ENCODE peak calls at places on chromosomes 5 and 9, in seven cellular contexts. M, X, S, P, R, F and L are unnamed samples.
A peak's percentile ranks its signal among the peaks of the same experiment; 100 is the strongest.

GRCh38 chr9:10062629-10063395 is 550.0 kb downstream of the PTPRD start:
- DNase-seq in M (no peak), X (peak; percentile 7), S (peak; percentile 53), P (no peak), R (no peak), F (peak; percentile 47), L (peak; percentile 24)

GRCh38 chr5:67774153-67774552 is 441.4 kb upstream of the PIK3R1 start:
- DNase-seq in M (no peak), X (no peak), S (peak; percentile 48), P (no peak), R (no peak), F (no peak), L (no peak)

GRCh38 chr9:110370316-110370715 is 32.7 kb upstream of the TXNDC8 start:
- DNase-seq in M (peak; percentile 37), X (peak; percentile 49), S (peak; percentile 61), P (peak; percentile 15), R (no peak), F (no peak), L (no peak)

GRCh38 chr5:136123236-136123768 is 9.3 kb upstream of the SMAD5 start:
- DNase-seq in M (no peak), X (peak; percentile 90), S (peak; percentile 97), P (no peak), R (no peak), F (no peak), L (peak; percentile 72)

GRCh38 chr9:133528887-133529262 is 4.1 kb upstream of the MYMK start:
- DNase-seq in M (no peak), X (no peak), S (no peak), P (no peak), R (no peak), F (no peak), L (no peak)

GRCh38 chr5:14668247-14668646 is 3.7 kb downstream of the OTULIN start:
- DNase-seq in M (no peak), X (no peak), S (no peak), P (no peak), R (no peak), F (no peak), L (no peak)

GRCh38 chr5:125398466-125398865 is 652.0 kb upstream of the ZNF608 start:
- DNase-seq in M (no peak), X (no peak), S (no peak), P (no peak), R (no peak), F (no peak), L (no peak)

GRCh38 chr9:134346151-134346550 is 19.9 kb downstream of the RXRA start:
- DNase-seq in M (no peak), X (no peak), S (no peak), P (no peak), R (no peak), F (no peak), L (no peak)

GRCh38 chr9:85960688-85961093 is 19.7 kb downstream of the NAA35 start:
- DNase-seq in M (peak; percentile 76), X (no peak), S (no peak), P (no peak), R (no peak), F (peak; percentile 21), L (peak; percentile 26)

GRCh38 chr5:135689506-135689905 is 110.7 kb upstream of the CXCL14 start:
- DNase-seq in M (no peak), X (no peak), S (no peak), P (no peak), R (no peak), F (no peak), L (no peak)

GRCh38 chr5:100780376-100780870 is 122.7 kb downstream of the ST8SIA4 start:
- DNase-seq in M (no peak), X (no peak), S (no peak), P (no peak), R (no peak), F (no peak), L (no peak)

GRCh38 chr5:53031695-53032096 is 42.5 kb downstream of the ITGA2 start:
- DNase-seq in M (peak; percentile 28), X (peak; percentile 55), S (peak; percentile 96), P (no peak), R (no peak), F (peak; percentile 88), L (no peak)

GRCh38 chr5:133460172-133460758 is 152.1 kb downstream of the FSTL4 start:
- DNase-seq in M (peak; percentile 44), X (peak; percentile 27), S (peak; percentile 20), P (no peak), R (peak; percentile 75), F (no peak), L (no peak)

GRCh38 chr9:72363908-72364678 is 915 bp downstream of the ZFAND5 start:
- DNase-seq in M (peak; percentile 58), X (peak; percentile 35), S (peak; percentile 53), P (no peak), R (peak; percentile 72), F (peak; percentile 73), L (peak; percentile 64)

GRCh38 chr5:37838933-37839341 is 904 bp downstream of the GDNF start:
- DNase-seq in M (peak; percentile 31), X (no peak), S (no peak), P (no peak), R (peak; percentile 27), F (no peak), L (peak; percentile 17)
- TF ChIP-seq EZH2 in M (no peak), X (no peak), S (no peak), P (no peak), R (no peak), F (peak; percentile 85), L (no peak)

DNA sequence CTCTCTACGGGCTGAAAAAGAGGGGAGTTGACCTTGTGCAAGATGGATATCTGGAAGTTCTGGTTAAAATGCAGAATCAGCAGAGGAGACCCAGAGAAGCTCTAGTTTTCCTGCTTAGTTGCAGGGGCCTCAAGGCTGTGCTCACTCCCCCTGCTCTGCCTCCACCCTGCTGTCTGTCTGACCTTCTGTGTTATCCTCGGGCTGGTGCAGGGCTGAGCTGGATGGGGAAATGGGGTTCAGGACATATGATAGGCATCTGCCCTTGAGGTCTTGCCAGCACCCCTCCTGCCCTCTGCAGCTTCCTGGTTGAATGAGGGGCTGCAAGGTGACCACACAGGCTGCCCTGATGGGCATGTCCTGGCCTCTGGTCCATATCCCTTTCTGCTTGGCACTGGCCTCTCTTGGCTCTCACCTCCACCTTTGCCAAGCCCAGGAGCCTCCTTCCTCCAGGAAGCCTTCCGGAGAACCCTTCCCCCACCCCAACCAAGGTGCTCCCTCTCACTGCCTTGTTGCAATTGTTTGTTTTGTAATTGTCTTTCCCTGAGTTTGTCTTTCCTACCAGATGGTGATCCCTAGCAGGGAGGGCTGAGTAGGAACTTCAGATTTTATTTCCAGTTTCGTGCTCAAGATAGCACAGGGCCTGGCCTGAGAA is 1.3 kb downstream of the TMEM268 start:
- DNase-seq in M (no peak), X (no peak), S (no peak), P (no peak), R (no peak), F (no peak), L (no peak)
- TF ChIP-seq EZH2 in M (no peak), X (no peak), S (no peak), P (no peak), R (no peak), F (no peak), L (no peak)

GRCh38 chr5:170504598-170505266 is 912 bp downstream of the KCNIP1 start:
- DNase-seq in M (no peak), X (no peak), S (no peak), P (no peak), R (no peak), F (no peak), L (no peak)
- TF ChIP-seq EZH2 in M (no peak), X (no peak), S (no peak), P (no peak), R (peak; percentile 1), F (no peak), L (no peak)

DNA sequence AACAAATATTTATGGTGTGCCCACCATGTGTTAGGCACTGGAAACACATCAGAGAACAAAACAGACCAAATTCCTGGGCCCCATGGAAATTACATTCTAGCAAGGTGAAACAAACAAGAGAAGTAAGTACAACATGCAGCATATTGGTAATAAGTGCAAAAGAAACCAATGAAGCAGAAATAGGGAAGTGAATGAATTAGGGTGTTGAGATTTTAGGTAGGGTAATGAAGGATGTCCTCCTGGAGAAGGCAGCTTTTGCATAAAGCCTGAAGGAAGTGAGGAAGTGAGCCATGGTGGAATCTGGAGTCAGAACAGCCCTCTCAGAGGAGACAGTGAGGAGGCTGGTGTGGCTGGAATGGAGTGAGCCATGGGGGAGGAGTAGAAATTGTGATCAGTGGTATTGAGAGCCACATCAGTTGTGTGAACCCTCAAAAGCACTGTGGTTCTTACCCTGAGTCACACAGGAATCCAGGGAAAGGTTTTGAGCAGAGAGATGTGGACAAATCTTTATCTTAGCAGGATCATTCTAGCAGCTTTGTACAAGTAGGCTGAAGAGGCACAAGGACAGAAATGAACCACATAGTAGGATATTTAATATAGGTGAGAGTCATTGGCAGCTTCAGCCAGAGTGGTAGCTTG is 52.7 kb upstream of the ARL15 start:
- DNase-seq in M (no peak), X (no peak), S (peak; percentile 21), P (no peak), R (no peak), F (no peak), L (no peak)
- TF ChIP-seq EZH2 in M (no peak), X (no peak), S (no peak), P (no peak), R (no peak), F (no peak), L (no peak)

DNA sequence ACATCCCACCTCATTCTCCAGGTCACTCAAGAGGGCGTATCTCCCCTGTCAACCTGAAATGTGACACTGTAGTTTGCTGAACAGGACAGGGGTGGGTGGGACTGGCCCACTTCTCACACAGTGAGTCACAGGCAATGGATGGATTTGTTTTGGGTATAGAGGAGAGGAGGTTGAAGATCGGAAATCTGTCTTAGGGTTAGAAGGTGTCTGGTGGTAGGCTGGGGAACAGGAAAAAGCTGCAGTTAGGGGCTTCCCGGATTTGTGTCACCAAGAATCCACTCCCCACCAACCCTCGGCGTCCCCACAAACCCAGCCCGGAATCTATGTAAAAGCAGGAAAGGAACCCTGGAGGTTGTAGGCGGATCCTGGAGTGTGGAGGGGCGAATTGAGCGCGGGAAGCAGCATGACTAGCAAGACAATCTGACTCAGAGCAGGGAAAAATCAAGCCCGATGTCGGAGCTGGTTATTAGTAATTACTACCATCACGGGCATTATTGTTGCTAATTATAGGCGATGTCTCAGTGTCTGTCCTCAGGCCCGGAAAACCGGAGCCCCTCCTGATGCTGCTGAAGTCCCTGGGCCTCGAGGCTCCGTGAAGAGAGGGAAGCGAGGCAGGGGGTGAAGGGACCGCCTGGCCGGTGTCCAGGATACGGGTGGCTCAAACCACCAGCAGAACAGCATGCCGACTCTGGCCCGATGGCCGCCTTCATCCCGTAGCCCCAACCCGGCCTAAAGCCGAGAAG is 1.7 kb upstream of the IRX1 start:
- DNase-seq in M (no peak), X (no peak), S (peak; percentile 51), P (no peak), R (peak; percentile 32), F (no peak), L (no peak)
- TF ChIP-seq EZH2 in M (no peak), X (no peak), S (no peak), P (peak; percentile 23), R (no peak), F (no peak), L (no peak)

GRCh38 chr5:90590-91547 is 1.1 kb upstream of the PLEKHG4B start:
- DNase-seq in M (peak; percentile 12), X (no peak), S (no peak), P (no peak), R (no peak), F (no peak), L (peak; percentile 29)
- TF ChIP-seq EZH2 in M (no peak), X (no peak), S (no peak), P (peak; percentile 62), R (no peak), F (no peak), L (no peak)